ENCODE peak calls at places on chromosomes 5 and 9, in ten cellular contexts. Z is effector CD4-positive, alpha-beta T cell; F is EL; N is GM04504; I is GM23338; M is osteoblast; X is H9; C is H54; Q is endothelial cell; O is stimulated activated CD4-positive, alpha-beta T cell treated with anti-CD3 and anti-CD28 coated beads, Interleukin-12 subunit alpha, Interleukin-12 subunit beta, amount 100 ng/mL, for 48 hours. V is an unnamed sample.
A peak's percentile ranks its signal among the peaks of the same experiment; 100 is the strongest.

GRCh38 chr5:35430381-35431162 is 187.1 kb upstream of the SPEF2 start:
- DNase-seq in Z (no peak), F (no peak), N (no peak), I (peak; percentile 15), M (no peak), X (no peak), C (no peak), Q (no peak), O (no peak), V (no peak)

GRCh38 chr9:37436540-37436939 is 14.0 kb downstream of the GRHPR start:
- DNase-seq in Z (no peak), F (no peak), N (no peak), I (no peak), M (no peak), X (no peak), C (no peak), Q (no peak), O (no peak), V (no peak)

GRCh38 chr5:172897691-172898512 is 61.3 kb upstream of the RPL26L1 start:
- DNase-seq in Z (no peak), F (peak; percentile 99), N (peak; percentile 90), I (no peak), M (peak; percentile 93), X (no peak), C (peak; percentile 76), Q (no peak), O (no peak), V (no peak)

GRCh38 chr5:83718195-83718825 is 2.3 kb downstream of the HAPLN1 start:
- DNase-seq in Z (no peak), F (peak; percentile 54), N (no peak), I (peak; percentile 90), M (peak; percentile 78), X (peak; percentile 50), C (peak; percentile 37), Q (peak; percentile 48), O (no peak), V (no peak)

GRCh38 chr5:10073705-10074104 is 176.0 kb downstream of the ATPSCKMT start:
- DNase-seq in Z (no peak), F (no peak), N (no peak), I (no peak), M (no peak), X (no peak), C (no peak), Q (no peak), O (no peak), V (no peak)

GRCh38 chr5:56282951-56283350 is 49.8 kb upstream of the ANKRD55 start:
- DNase-seq in Z (no peak), F (no peak), N (no peak), I (no peak), M (no peak), X (no peak), C (no peak), Q (no peak), O (no peak), V (no peak)

GRCh38 chr5:17854901-17855300 is 220.6 kb downstream of the TAF11L14 start:
- DNase-seq in Z (no peak), F (no peak), N (no peak), I (no peak), M (no peak), X (no peak), C (no peak), Q (no peak), O (no peak), V (no peak)

GRCh38 chr5:174751154-174751990 is 27.0 kb downstream of the MSX2 start:
- DNase-seq in Z (no peak), F (peak; percentile 20), N (no peak), I (peak; percentile 81), M (no peak), X (peak; percentile 52), C (peak; percentile 30), Q (no peak), O (no peak), V (no peak)

GRCh38 chr9:35436940-35437339 is 53.0 kb upstream of the RUSC2 start:
- DNase-seq in Z (no peak), F (no peak), N (no peak), I (no peak), M (no peak), X (no peak), C (no peak), Q (no peak), O (no peak), V (no peak)

GRCh38 chr9:121510766-121511555 is 11.3 kb upstream of the GGTA1 start:
- DNase-seq in Z (no peak), F (no peak), N (no peak), I (no peak), M (no peak), X (no peak), C (no peak), Q (no peak), O (no peak), V (peak; percentile 59)

GRCh38 chr5:177300236-177300880 is 3.2 kb downstream of the RAB24 start:
- DNase-seq in Z (peak; percentile 33), F (peak; percentile 82), N (no peak), I (peak; percentile 83), M (peak; percentile 91), X (peak; percentile 70), C (no peak), Q (peak; percentile 60), O (no peak), V (peak; percentile 66)

GRCh38 chr9:134502261-134503211 is 139.1 kb upstream of the COL5A1 start:
- DNase-seq in Z (no peak), F (peak; percentile 98), N (peak; percentile 97), I (no peak), M (peak; percentile 100), X (no peak), C (peak; percentile 100), Q (no peak), O (no peak), V (peak; percentile 86)

GRCh38 chr9:135602789-135603481 is 36.4 kb downstream of the GLT6D1 start:
- DNase-seq in Z (peak; percentile 29), F (peak; percentile 36), N (no peak), I (peak; percentile 69), M (peak; percentile 94), X (peak; percentile 44), C (peak; percentile 79), Q (peak; percentile 59), O (peak; percentile 44), V (no peak)

GRCh38 chr5:66840527-66841013 is 244.4 kb downstream of the MAST4 start:
- DNase-seq in Z (no peak), F (no peak), N (no peak), I (no peak), M (no peak), X (no peak), C (no peak), Q (no peak), O (no peak), V (no peak)

GRCh38 chr5:176427971-176428370 is 11.6 kb upstream of the CLTB start:
- DNase-seq in Z (no peak), F (peak; percentile 37), N (no peak), I (no peak), M (peak; percentile 82), X (no peak), C (no peak), Q (no peak), O (no peak), V (no peak)

GRCh38 chr9:129078691-129079503 is 2.0 kb upstream of the DOLPP1 start:
- DNase-seq in Z (no peak), F (no peak), N (no peak), I (peak; percentile 27), M (peak; percentile 69), X (no peak), C (no peak), Q (no peak), O (no peak), V (no peak)

GRCh38 chr5:74107899-74108298 is 481.9 kb downstream of the ARHGEF28 start:
- DNase-seq in Z (no peak), F (no peak), N (no peak), I (no peak), M (no peak), X (no peak), C (no peak), Q (no peak), O (no peak), V (no peak)

GRCh38 chr9:86282979-86283535 is 719 bp upstream of the ISCA1 start:
- DNase-seq in Z (no peak), F (peak; percentile 89), N (peak; percentile 77), I (no peak), M (peak; percentile 94), X (no peak), C (peak; percentile 75), Q (no peak), O (no peak), V (no peak)

GRCh38 chr5:89756955-89757354 is 652.6 kb downstream of the CETN3 start:
- DNase-seq in Z (no peak), F (no peak), N (no peak), I (no peak), M (no peak), X (no peak), C (no peak), Q (no peak), O (no peak), V (no peak)

GRCh38 chr5:69136296-69136695 is 30.7 kb upstream of the CCNB1 start:
- DNase-seq in Z (no peak), F (no peak), N (peak; percentile 13), I (no peak), M (no peak), X (no peak), C (no peak), Q (no peak), O (no peak), V (no peak)

GRCh38 chr5:113162770-113163169 is 186.2 kb downstream of the DCP2 start:
- DNase-seq in Z (no peak), F (peak; percentile 38), N (no peak), I (no peak), M (no peak), X (no peak), C (peak; percentile 22), Q (no peak), O (no peak), V (no peak)

GRCh38 chr9:2723666-2724065 is 6.4 kb downstream of the KCNV2 start:
- DNase-seq in Z (no peak), F (no peak), N (no peak), I (no peak), M (no peak), X (no peak), C (no peak), Q (no peak), O (no peak), V (no peak)

GRCh38 chr9:109880276-109881169 is 100.5 kb downstream of the PALM2AKAP2 start:
- DNase-seq in Z (no peak), F (peak; percentile 43), N (no peak), I (peak; percentile 89), M (no peak), X (peak; percentile 80), C (peak; percentile 65), Q (peak; percentile 45), O (no peak), V (no peak)

GRCh38 chr5:57175586-57175985 is 1.7 kb downstream of the GPBP1 start:
- DNase-seq in Z (peak; percentile 34), F (peak; percentile 30), N (no peak), I (peak; percentile 50), M (no peak), X (no peak), C (no peak), Q (no peak), O (peak; percentile 34), V (no peak)

GRCh38 chr5:112935675-112936074 is 13.6 kb upstream of the REEP5 start:
- DNase-seq in Z (no peak), F (peak; percentile 45), N (no peak), I (no peak), M (no peak), X (no peak), C (no peak), Q (no peak), O (no peak), V (no peak)

GRCh38 chr5:122668552-122668951 is 106.3 kb upstream of the SNX2 start:
- DNase-seq in Z (no peak), F (no peak), N (no peak), I (no peak), M (no peak), X (no peak), C (no peak), Q (no peak), O (no peak), V (no peak)